ENCODE peak calls at places on chromosomes 4 and X, in six cellular contexts. J, T, R, S, I and N are unnamed samples.

GRCh38 chrX:17987783-17988182 is 126.7 kb upstream of the RAI2 start:
- DNase-seq in J (no peak), T (no peak), R (no peak), S (no peak), I (no peak), N (no peak)

GRCh38 chrX:37846558-37846933 is 825 bp downstream of the DYNLT3 start:
- DNase-seq in J (no peak), T (no peak), R (no peak), S (no peak), I (no peak), N (no peak)

GRCh38 chr4:140267576-140267975 is 105.9 kb upstream of the SCOC start:
- DNase-seq in J (no peak), T (peak; percentile 52), R (peak; percentile 41), S (no peak), I (peak; percentile 81), N (peak; percentile 34)

GRCh38 chrX:367866-368265 is 18.8 kb downstream of the PPP2R3B start:
- DNase-seq in J (no peak), T (no peak), R (no peak), S (no peak), I (no peak), N (no peak)

GRCh38 chr4:20816287-20816686 is 116.0 kb downstream of the PACRGL start:
- DNase-seq in J (no peak), T (no peak), R (no peak), S (no peak), I (no peak), N (no peak)

GRCh38 chr4:119570401-119570800 is 58.2 kb downstream of the PDE5A start:
- DNase-seq in J (no peak), T (no peak), R (peak; percentile 68), S (no peak), I (no peak), N (peak; percentile 72)

GRCh38 chrX:11899091-11899490 is 141.1 kb downstream of the MSL3 start:
- DNase-seq in J (no peak), T (no peak), R (no peak), S (no peak), I (no peak), N (peak; percentile 6)

GRCh38 chr4:139691-140090 is 15.4 kb downstream of the ZNF718 start:
- DNase-seq in J (no peak), T (no peak), R (no peak), S (no peak), I (no peak), N (no peak)

GRCh38 chrX:100677616-100678181 is 33.7 kb downstream of the SRPX2 start:
- DNase-seq in J (no peak), T (no peak), R (peak; percentile 53), S (no peak), I (no peak), N (no peak)

GRCh38 chr4:39362827-39363226 is 3.3 kb downstream of the RFC1 start:
- DNase-seq in J (no peak), T (no peak), R (peak; percentile 88), S (no peak), I (no peak), N (peak; percentile 87)

GRCh38 chr4:25182941-25183340 is 22.7 kb upstream of the SEPSECS start:
- DNase-seq in J (no peak), T (no peak), R (no peak), S (no peak), I (no peak), N (no peak)

GRCh38 chr4:121594796-121595526 is 101.8 kb downstream of the ANXA5 start:
- DNase-seq in J (no peak), T (no peak), R (peak; percentile 30), S (no peak), I (no peak), N (peak; percentile 48)

GRCh38 chr4:106247600-106247999 is 68.4 kb downstream of the TBCK start:
- DNase-seq in J (no peak), T (no peak), R (peak; percentile 6), S (no peak), I (no peak), N (no peak)

GRCh38 chrX:25561190-25561589 is 545.4 kb upstream of the ARX start:
- DNase-seq in J (no peak), T (no peak), R (no peak), S (no peak), I (no peak), N (no peak)

GRCh38 chr4:155787113-155787710 is 28.4 kb downstream of the GUCY1B1 start:
- DNase-seq in J (no peak), T (no peak), R (peak; percentile 70), S (peak; percentile 18), I (peak; percentile 18), N (peak; percentile 74)

GRCh38 chrX:107669885-107670628 is 41.7 kb downstream of the PRPS1 start:
- DNase-seq in J (no peak), T (no peak), R (no peak), S (no peak), I (no peak), N (no peak)

GRCh38 chr4:17450431-17450830 is 61.5 kb downstream of the QDPR start:
- DNase-seq in J (no peak), T (no peak), R (no peak), S (no peak), I (no peak), N (no peak)

GRCh38 chr4:70183168-70183939 is 12.2 kb upstream of the ODAM start:
- DNase-seq in J (peak; percentile 9), T (peak; percentile 42), R (peak; percentile 48), S (peak; percentile 63), I (no peak), N (peak; percentile 54)

GRCh38 chr4:168942985-168943384 is 67.1 kb downstream of the CBR4 start:
- DNase-seq in J (no peak), T (peak; percentile 48), R (no peak), S (no peak), I (no peak), N (no peak)

GRCh38 chr4:77500801-77501200 is 104.8 kb upstream of the CXCL13 start:
- DNase-seq in J (no peak), T (no peak), R (no peak), S (no peak), I (no peak), N (no peak)

GRCh38 chrX:135974279-135974856 is 580 bp upstream of the MMGT1 start:
- DNase-seq in J (no peak), T (peak; percentile 69), R (peak; percentile 52), S (peak; percentile 54), I (peak; percentile 4), N (peak; percentile 60)

GRCh38 chrX:71622347-71623104 is 4.2 kb upstream of the CXCR3 start:
- DNase-seq in J (no peak), T (peak; percentile 75), R (peak; percentile 57), S (peak; percentile 4), I (no peak), N (peak; percentile 64)

GRCh38 chr4:151473521-151474097 is 64.6 kb downstream of the FHIP1A start:
- DNase-seq in J (no peak), T (no peak), R (no peak), S (no peak), I (no peak), N (no peak)

GRCh38 chr4:48944252-48944651 is 37.7 kb upstream of the OCIAD2 start:
- DNase-seq in J (no peak), T (no peak), R (no peak), S (no peak), I (no peak), N (no peak)

GRCh38 chr4:1008840-1009646 is 2.4 kb upstream of the FGFRL1 start:
- DNase-seq in J (no peak), T (peak; percentile 62), R (no peak), S (no peak), I (no peak), N (peak; percentile 13)

GRCh38 chr4:81421346-81422218 is 50.1 kb downstream of the RASGEF1B start:
- DNase-seq in J (no peak), T (no peak), R (peak; percentile 56), S (no peak), I (peak; percentile 71), N (no peak)

GRCh38 chr4:13656569-13656988 is 29.1 kb upstream of the BOD1L1 start:
- DNase-seq in J (no peak), T (peak; percentile 34), R (peak; percentile 74), S (peak; percentile 45), I (peak; percentile 20), N (peak; percentile 70)

GRCh38 chrX:477441-478012 is 90.8 kb upstream of the PPP2R3B start:
- DNase-seq in J (no peak), T (no peak), R (no peak), S (no peak), I (no peak), N (no peak)

GRCh38 chr4:159358226-159358625 is 255.3 kb downstream of the RAPGEF2 start:
- DNase-seq in J (no peak), T (no peak), R (peak; percentile 90), S (no peak), I (no peak), N (peak; percentile 80)

GRCh38 chr4:80197601-80198444 is 520 bp downstream of the PRDM8 start:
- DNase-seq in J (no peak), T (peak; percentile 70), R (no peak), S (no peak), I (peak; percentile 20), N (peak; percentile 49)

GRCh38 chr4:39660757-39661156 is 22.1 kb upstream of the SMIM14 start:
- DNase-seq in J (no peak), T (no peak), R (no peak), S (no peak), I (no peak), N (no peak)

DNA sequence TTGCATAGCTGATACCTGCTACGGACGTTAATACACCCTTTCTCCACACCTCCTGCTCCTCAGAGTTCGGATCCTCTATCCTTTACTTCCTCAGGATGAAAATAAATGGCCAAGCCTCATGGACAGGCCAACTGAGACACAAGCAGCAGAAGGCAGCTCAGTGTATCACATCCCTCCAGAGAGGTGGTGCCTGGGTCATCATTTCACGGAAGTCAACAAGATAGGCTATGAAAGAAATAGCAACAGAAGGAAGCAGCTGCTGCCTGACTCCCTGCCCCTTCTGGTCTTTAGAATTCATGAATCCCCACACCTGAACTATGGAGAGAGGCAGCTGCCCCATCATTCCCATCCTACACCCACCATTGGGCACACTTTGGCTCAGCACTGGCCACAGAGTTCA is 267.1 kb upstream of the ETNPPL start:
- DNase-seq in J (no peak), T (no peak), R (no peak), S (no peak), I (no peak), N (no peak)
- H3K14ac ChIP-seq in J (no peak overlapping the region), T (no peak overlapping the region), R (no peak overlapping the region), S (no peak overlapping the region), I (no peak overlapping the region), N (no peak overlapping the region)

DNA sequence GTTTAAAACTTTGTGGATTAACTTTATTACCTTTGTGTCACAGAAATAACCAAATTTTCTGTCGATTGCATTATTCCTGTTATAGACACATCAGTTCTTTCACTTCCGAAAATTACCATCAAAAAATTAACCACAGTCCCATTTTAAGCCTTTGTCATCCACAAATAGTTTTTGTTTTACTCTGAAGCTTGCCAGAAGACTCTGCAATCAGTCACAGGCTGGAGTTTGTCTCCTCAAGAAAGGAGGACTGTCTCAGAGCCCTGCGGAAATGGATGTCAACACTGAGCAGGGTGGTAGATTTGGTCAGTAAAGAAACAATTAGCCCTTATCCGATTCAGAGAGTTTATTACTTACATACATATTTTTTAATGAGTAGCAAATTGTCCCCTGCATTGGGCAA is 20.1 kb upstream of the TCEAL4 start:
- DNase-seq in J (no peak), T (no peak), R (no peak), S (no peak), I (no peak), N (no peak)
- H2AK5ac ChIP-seq in J (no peak overlapping the region), T (no peak overlapping the region), R (no peak overlapping the region), S (no peak overlapping the region), I (no peak overlapping the region), N (no peak overlapping the region)

GRCh38 chr4:147090486-147090885 is 144.8 kb upstream of the TTC29 start:
- DNase-seq in J (no peak), T (no peak), R (no peak), S (no peak), I (no peak), N (no peak)
- H3K14ac ChIP-seq in J (no peak overlapping the region), T (no peak overlapping the region), R (no peak overlapping the region), S (no peak overlapping the region), I (peak overlapping the region; percentile 68), N (no peak overlapping the region)

GRCh38 chr4:3777033-3777390 is 10.8 kb downstream of the ADRA2C start:
- DNase-seq in J (no peak), T (no peak), R (no peak), S (no peak), I (no peak), N (no peak)
- H2AK5ac ChIP-seq in J (no peak overlapping the region), T (no peak overlapping the region), R (no peak overlapping the region), S (peak overlapping the region; percentile 30), I (no peak overlapping the region), N (no peak overlapping the region)